ENCODE peak calls at places on chromosomes 5 and 9, in seven cellular contexts. One of them, this sample, is unnamed.

GRCh38 chr9:97873877-97874276 is 20.9 kb downstream of the FOXE1 start:
- DNase-seq in GM12891: no peak
- DNase-seq in T-helper 1 cell: no peak
- DNase-seq in C1 segment of cervical spinal cord: no peak
- DNase-seq in cardiac fibroblast: peak
- DNase-seq in activated B cell treated with CpG ODN at 0.5 μM for 24 hours: no peak
- DNase-seq in hippocampal formation: no peak
- DNase-seq in this sample: no peak

GRCh38 chr5:155943516-155944407 is 383.2 kb upstream of the SGCD start:
- DNase-seq in activated B cell treated with CpG ODN at 0.5 μM for 24 hours: no peak
- DNase-seq in GM12891: peak
- DNase-seq in hippocampal formation: peak
- DNase-seq in cardiac fibroblast: peak
- DNase-seq in T-helper 1 cell: no peak
- DNase-seq in C1 segment of cervical spinal cord: peak
- DNase-seq in this sample: no peak

GRCh38 chr5:154179846-154180710 is 10.5 kb upstream of the GALNT10 start:
- DNase-seq in T-helper 1 cell: no peak
- DNase-seq in hippocampal formation: no peak
- DNase-seq in activated B cell treated with CpG ODN at 0.5 μM for 24 hours: no peak
- DNase-seq in cardiac fibroblast: peak
- DNase-seq in C1 segment of cervical spinal cord: no peak
- DNase-seq in GM12891: no peak
- DNase-seq in this sample: no peak

GRCh38 chr5:132762246-132763000 is 14.6 kb downstream of the SEPTIN8 start:
- DNase-seq in activated B cell treated with CpG ODN at 0.5 μM for 24 hours: no peak
- DNase-seq in T-helper 1 cell: no peak
- DNase-seq in C1 segment of cervical spinal cord: no peak
- DNase-seq in GM12891: no peak
- DNase-seq in cardiac fibroblast: no peak
- DNase-seq in hippocampal formation: no peak
- DNase-seq in this sample: no peak

GRCh38 chr5:56557198-56557597 is 258.2 kb upstream of the MAP3K1 start:
- DNase-seq in GM12891: no peak
- DNase-seq in hippocampal formation: no peak
- DNase-seq in cardiac fibroblast: peak
- DNase-seq in T-helper 1 cell: no peak
- DNase-seq in C1 segment of cervical spinal cord: no peak
- DNase-seq in activated B cell treated with CpG ODN at 0.5 μM for 24 hours: no peak
- DNase-seq in this sample: no peak

GRCh38 chr5:145988993-145989392 is 52.6 kb downstream of the SH3RF2 start:
- DNase-seq in activated B cell treated with CpG ODN at 0.5 μM for 24 hours: no peak
- DNase-seq in cardiac fibroblast: no peak
- DNase-seq in C1 segment of cervical spinal cord: no peak
- DNase-seq in hippocampal formation: no peak
- DNase-seq in T-helper 1 cell: no peak
- DNase-seq in GM12891: no peak
- DNase-seq in this sample: no peak

GRCh38 chr5:101678494-101679193 is 617.4 kb downstream of the SLCO4C1 start:
- DNase-seq in hippocampal formation: peak
- DNase-seq in cardiac fibroblast: peak
- DNase-seq in T-helper 1 cell: no peak
- DNase-seq in GM12891: no peak
- DNase-seq in activated B cell treated with CpG ODN at 0.5 μM for 24 hours: no peak
- DNase-seq in C1 segment of cervical spinal cord: peak
- DNase-seq in this sample: peak

GRCh38 chr5:158456756-158457155 is 597.8 kb upstream of the CLINT1 start:
- DNase-seq in C1 segment of cervical spinal cord: no peak
- DNase-seq in cardiac fibroblast: peak
- DNase-seq in GM12891: no peak
- DNase-seq in activated B cell treated with CpG ODN at 0.5 μM for 24 hours: no peak
- DNase-seq in T-helper 1 cell: no peak
- DNase-seq in hippocampal formation: no peak
- DNase-seq in this sample: no peak

GRCh38 chr9:114516913-114517312 is 11.6 kb upstream of the WHRN start:
- DNase-seq in activated B cell treated with CpG ODN at 0.5 μM for 24 hours: no peak
- DNase-seq in cardiac fibroblast: peak
- DNase-seq in GM12891: no peak
- DNase-seq in C1 segment of cervical spinal cord: no peak
- DNase-seq in T-helper 1 cell: no peak
- DNase-seq in hippocampal formation: no peak
- DNase-seq in this sample: no peak

GRCh38 chr9:85577353-85577952 is 164.3 kb downstream of the AGTPBP1 start:
- DNase-seq in T-helper 1 cell: no peak
- DNase-seq in hippocampal formation: no peak
- DNase-seq in C1 segment of cervical spinal cord: no peak
- DNase-seq in activated B cell treated with CpG ODN at 0.5 μM for 24 hours: no peak
- DNase-seq in cardiac fibroblast: no peak
- DNase-seq in GM12891: no peak
- DNase-seq in this sample: no peak

GRCh38 chr9:126667190-126668055 is 53.7 kb downstream of the LMX1B start:
- DNase-seq in GM12891: no peak
- DNase-seq in cardiac fibroblast: no peak
- DNase-seq in activated B cell treated with CpG ODN at 0.5 μM for 24 hours: no peak
- DNase-seq in T-helper 1 cell: no peak
- DNase-seq in hippocampal formation: no peak
- DNase-seq in C1 segment of cervical spinal cord: no peak
- DNase-seq in this sample: no peak